ENCODE peak calls at places on chromosomes 12 and 14, in seven cellular contexts. A is H9, X is GM10248, L is bronchial epithelial cell, Q is cardiac muscle cell, D is astrocyte of the cerebellum, K is glutamatergic neuron. H is an unnamed sample.

GRCh38 chr14:58167057-58167456 is 15.0 kb upstream of the ARMH4 start:
- DNase-seq in A (no peak), K (no peak), X (no peak), L (no peak), Q (no peak), D (no peak), H (no peak)

GRCh38 chr12:100857971-100858370 is 63.4 kb downstream of the ANO4 start:
- DNase-seq in A (no peak), Q (no peak), L (peak), X (no peak), K (no peak), D (no peak), H (no peak)

GRCh38 chr12:127675936-127676335 is 591.0 kb upstream of the TMEM132C start:
- DNase-seq in X (no peak), L (no peak), D (no peak), A (no peak), K (no peak), Q (no peak), H (no peak)

GRCh38 chr12:27818421-27818918 is 38.4 kb upstream of the MANSC4 start:
- DNase-seq in L (no peak), A (no peak), X (no peak), K (no peak), Q (no peak), D (no peak), H (no peak)

GRCh38 chr14:59060841-59061240 is 127.6 kb upstream of the DAAM1 start:
- DNase-seq in L (no peak), D (peak), X (no peak), Q (no peak), A (no peak), K (no peak), H (no peak)

GRCh38 chr12:64171715-64172114 is 50.4 kb downstream of the KICS2 start:
- DNase-seq in Q (no peak), K (no peak), D (no peak), X (no peak), A (no peak), L (peak), H (no peak)

GRCh38 chr14:95507701-95508103 is 8.7 kb downstream of the SYNE3 start:
- DNase-seq in X (no peak), A (no peak), Q (no peak), L (peak), K (peak), D (peak), H (no peak)

GRCh38 chr12:131912526-131913274 is 16.4 kb upstream of the PUS1 start:
- DNase-seq in Q (no peak), D (peak), K (no peak), A (no peak), L (peak), X (no peak), H (no peak)

GRCh38 chr12:123387508-123388217 is 3.7 kb downstream of the KMT5A start:
- DNase-seq in D (no peak), K (no peak), X (no peak), Q (peak), L (no peak), A (no peak), H (no peak)

GRCh38 chr12:13099910-13100609 is 3.4 kb downstream of the GSG1 start:
- DNase-seq in D (no peak), X (no peak), L (peak), A (no peak), K (no peak), Q (no peak), H (no peak)

GRCh38 chr12:9064201-9064814 is 51.4 kb downstream of the A2M start:
- DNase-seq in X (peak), Q (peak), L (peak), D (no peak), K (peak), A (peak), H (peak)

GRCh38 chr14:74888164-74889158 is 6.7 kb downstream of the DLST start:
- DNase-seq in Q (no peak), A (no peak), L (peak), D (no peak), X (no peak), K (no peak), H (no peak)

GRCh38 chr14:91261115-91261514 is 16.6 kb upstream of the GPR68 start:
- DNase-seq in X (no peak), Q (no peak), D (no peak), L (no peak), K (no peak), A (no peak), H (no peak)

GRCh38 chr12:123062682-123063426 is 82.4 kb downstream of the ARL6IP4 start:
- DNase-seq in D (no peak), L (peak), Q (no peak), X (no peak), A (no peak), K (no peak), H (no peak)

GRCh38 chr14:68786491-68787234 is 6.2 kb downstream of the ZFP36L1 start:
- DNase-seq in A (no peak), Q (no peak), L (peak), X (no peak), D (no peak), K (peak), H (no peak)

GRCh38 chr12:110600254-110600653 is 13.7 kb upstream of the TCTN1 start:
- DNase-seq in L (peak), A (no peak), Q (no peak), X (peak), K (no peak), D (no peak), H (no peak)

GRCh38 chr12:15966426-15966825 is 55.3 kb downstream of the DERA start:
- DNase-seq in Q (no peak), X (no peak), L (peak), D (peak), K (no peak), A (no peak), H (no peak)

GRCh38 chr14:92847220-92848148 is 53.4 kb downstream of the GOLGA5 start:
- DNase-seq in D (no peak), A (no peak), K (no peak), L (no peak), X (no peak), Q (no peak), H (no peak)

GRCh38 chr12:76032043-76032981 is 736 bp upstream of the PHLDA1 start:
- DNase-seq in X (peak), K (peak), A (peak), L (peak), Q (peak), D (no peak), H (no peak)

GRCh38 chr14:70886421-70887206 is 20.6 kb upstream of the PCNX1 start:
- DNase-seq in X (no peak), A (no peak), K (no peak), L (no peak), Q (peak), D (no peak), H (peak)

GRCh38 chr14:75392686-75393641 is 34.9 kb upstream of the JDP2 start:
- DNase-seq in K (no peak), L (no peak), Q (no peak), X (no peak), D (no peak), A (no peak), H (no peak)

GRCh38 chr12:132178801-132179401 is 34.6 kb downstream of the NOC4L start:
- DNase-seq in D (no peak), A (no peak), Q (no peak), L (peak), X (no peak), K (no peak), H (no peak)

GRCh38 chr14:53509845-53510244 is 356.7 kb upstream of the DDHD1 start:
- DNase-seq in D (no peak), Q (no peak), K (no peak), L (peak), A (no peak), X (no peak), H (no peak)

GRCh38 chr14:93231129-93231979 is 24.3 kb downstream of the UBR7 start:
- DNase-seq in D (no peak), Q (no peak), X (peak), L (peak), A (no peak), K (no peak), H (no peak)

GRCh38 chr12:132225214-132225613 is 81.0 kb downstream of the NOC4L start:
- DNase-seq in L (no peak), D (no peak), Q (no peak), A (no peak), K (no peak), X (no peak), H (no peak)

GRCh38 chr14:74913986-74914573 is 9.0 kb downstream of the RPS6KL1 start:
- DNase-seq in L (peak), Q (peak), A (peak), K (peak), X (peak), D (peak), H (no peak)

GRCh38 chr14:35384386-35385041 is 20.0 kb downstream of the NFKBIA start:
- DNase-seq in K (no peak), A (no peak), D (peak), X (no peak), Q (no peak), L (peak), H (no peak)

GRCh38 chr12:57046947-57047890 is 2.7 kb downstream of the MYO1A start:
- DNase-seq in Q (no peak), X (no peak), K (no peak), L (no peak), D (no peak), A (no peak), H (no peak)

GRCh38 chr12:57049047-57049446 is 882 bp downstream of the MYO1A start:
- DNase-seq in A (no peak), Q (no peak), K (no peak), L (no peak), X (no peak), D (no peak), H (no peak)

GRCh38 chr12:57047981-57048380 is 1.9 kb downstream of the MYO1A start:
- DNase-seq in L (no peak), K (no peak), A (no peak), D (no peak), X (no peak), Q (no peak), H (no peak)

GRCh38 chr12:57049890-57050289 is at the start of gene MYO1A:
- DNase-seq in K (no peak), Q (peak), D (no peak), L (no peak), A (no peak), X (no peak), H (no peak)

DNA sequence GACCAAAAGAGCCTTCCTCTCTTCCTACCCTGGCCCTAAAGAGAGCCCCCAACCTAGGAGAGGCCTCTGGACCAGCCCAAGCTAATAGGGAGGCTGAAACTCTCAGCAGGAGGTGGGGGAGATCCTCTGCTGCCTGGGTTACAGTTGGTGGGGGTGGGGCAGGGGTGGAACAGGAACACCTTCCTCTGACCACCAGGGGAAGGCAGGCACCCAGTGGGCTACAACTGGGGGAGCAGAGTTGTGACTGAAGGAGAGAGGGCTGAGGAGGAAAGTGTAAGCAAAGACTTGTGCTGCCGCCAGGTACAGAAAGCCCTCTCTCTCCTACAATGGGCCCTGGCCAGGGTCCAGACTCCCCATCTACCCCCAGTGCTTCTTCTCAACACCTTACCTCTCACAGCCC is 1.5 kb downstream of the MYO1A start:
- DNase-seq in X (no peak), Q (no peak), L (no peak), A (no peak), D (no peak), K (no peak), H (no peak)
- TF ChIP-seq CTCF in X (no peak), Q (no peak), L (no peak), A (peak), D (no peak), K (no peak), H (no peak)

GRCh38 chr12:130838951-130839769 is at the start of gene STX2:
- DNase-seq in D (peak), K (peak), L (peak), X (peak), Q (peak), A (peak), H (peak)
- TF ChIP-seq CTCF in D (peak), K (peak), L (peak), X (peak), Q (peak), A (peak), H (no peak)

GRCh38 chr14:49679271-49679670 is 8.7 kb downstream of the POLE2 start:
- DNase-seq in X (no peak), A (no peak), L (peak), K (no peak), D (no peak), Q (no peak), H (no peak)

GRCh38 chr14:49673586-49673985 is 14.4 kb downstream of the POLE2 start:
- DNase-seq in K (no peak), X (no peak), A (no peak), L (no peak), D (no peak), Q (no peak), H (no peak)

GRCh38 chr14:49677643-49678042 is 10.4 kb downstream of the POLE2 start:
- DNase-seq in D (no peak), K (no peak), X (no peak), L (no peak), Q (no peak), A (no peak), H (no peak)
- TF ChIP-seq CTCF in D (peak), K (peak), X (no peak), L (no peak), Q (no peak), A (peak), H (no peak)

GRCh38 chr12:25195056-25195971 is at the start of the genes DNAI7 and ETFRF1:
- DNase-seq in L (peak), A (peak), K (peak), Q (peak), D (peak), X (peak), H (peak)
- TF ChIP-seq CTCF in L (no peak), A (peak), K (no peak), Q (no peak), D (no peak), X (no peak), H (no peak)

GRCh38 chr12:112294793-112295192 is 87.4 kb downstream of the HECTD4 start:
- DNase-seq in X (no peak), L (peak), A (no peak), K (no peak), D (no peak), Q (no peak), H (no peak)
- TF ChIP-seq CTCF in X (peak), L (no peak), A (no peak), K (no peak), D (no peak), Q (peak), H (no peak)

GRCh38 chr12:50175716-50176026 is 8.5 kb upstream of the CERS5 start:
- DNase-seq in K (no peak), D (no peak), Q (no peak), A (no peak), L (no peak), X (no peak), H (no peak)
- TF ChIP-seq CTCF in K (peak), D (no peak), Q (no peak), A (no peak), L (no peak), X (no peak), H (no peak)

DNA sequence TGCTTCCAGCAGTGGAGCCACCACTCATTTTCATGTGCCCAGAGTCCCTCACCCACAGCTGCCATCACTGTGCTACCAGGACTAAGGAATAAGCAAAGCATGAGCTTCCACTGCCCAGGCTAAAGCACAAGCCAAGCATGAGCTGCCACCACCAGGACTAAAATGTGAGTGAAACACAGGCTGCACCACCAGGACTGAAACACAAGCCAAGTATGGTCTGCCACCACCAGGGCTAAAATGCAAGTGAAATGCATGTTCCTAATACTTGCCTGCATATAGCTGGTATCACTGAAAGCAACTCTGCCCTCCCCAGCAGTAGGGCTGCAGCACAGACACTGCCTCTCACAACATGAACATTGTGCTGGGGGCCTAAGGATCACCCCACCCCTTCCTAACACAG is 30.0 kb downstream of the CEP83 start:
- DNase-seq in D (no peak), K (no peak), A (peak), Q (no peak), X (no peak), L (no peak), H (no peak)
- TF ChIP-seq CTCF in D (no peak), K (no peak), A (peak), Q (peak), X (no peak), L (no peak), H (no peak)

H was measured in activated B cell treated with CpG ODN at 0.5 μM for 24 hours.